ENCODE peak calls at places on chromosomes 1 and 21, in eight cellular contexts. One of them, this sample, is unnamed.

GRCh38 chr21:33028759-33029511 is 3.2 kb downstream of the OLIG2 start:
- DNase-seq in NCI-H748 treated with DMSO at 0.1 percent for 48 hours: no peak
- DNase-seq in T-helper 2 cell: no peak
- DNase-seq in HCT116: no peak
- DNase-seq in HL-60: no peak
- DNase-seq in tibial artery: no peak
- DNase-seq in mucosa of descending colon: no peak
- DNase-seq in GM10248: no peak
- DNase-seq in this sample: peak; percentile 64

GRCh38 chr1:17717595-17717994 is 37.5 kb upstream of the ACTL8 start:
- DNase-seq in HL-60: no peak
- DNase-seq in tibial artery: no peak
- DNase-seq in T-helper 2 cell: no peak
- DNase-seq in HCT116: no peak
- DNase-seq in NCI-H748 treated with DMSO at 0.1 percent for 48 hours: no peak
- DNase-seq in GM10248: no peak
- DNase-seq in mucosa of descending colon: no peak
- DNase-seq in this sample: peak; percentile 74

GRCh38 chr1:119253366-119253765 is 112.9 kb upstream of the WARS2 start:
- DNase-seq in tibial artery: no peak
- DNase-seq in mucosa of descending colon: no peak
- DNase-seq in NCI-H748 treated with DMSO at 0.1 percent for 48 hours: no peak
- DNase-seq in HCT116: no peak
- DNase-seq in HL-60: no peak
- DNase-seq in GM10248: no peak
- DNase-seq in T-helper 2 cell: no peak
- DNase-seq in this sample: no peak

GRCh38 chr1:6128276-6129081 is 51.6 kb downstream of the CHD5 start:
- DNase-seq in tibial artery: no peak
- DNase-seq in T-helper 2 cell: no peak
- DNase-seq in HCT116: no peak
- DNase-seq in HL-60: no peak
- DNase-seq in GM10248: no peak
- DNase-seq in NCI-H748 treated with DMSO at 0.1 percent for 48 hours: no peak
- DNase-seq in mucosa of descending colon: no peak
- DNase-seq in this sample: no peak

GRCh38 chr1:26354972-26355371 is 1.0 kb upstream of the CRYBG2 start:
- DNase-seq in HCT116: no peak
- DNase-seq in HL-60: no peak
- DNase-seq in GM10248: no peak
- DNase-seq in tibial artery: no peak
- DNase-seq in mucosa of descending colon: no peak
- DNase-seq in T-helper 2 cell: no peak
- DNase-seq in NCI-H748 treated with DMSO at 0.1 percent for 48 hours: no peak
- DNase-seq in this sample: no peak

GRCh38 chr1:203406446-203407045 is 55.6 kb upstream of the FMOD start:
- DNase-seq in T-helper 2 cell: no peak
- DNase-seq in mucosa of descending colon: peak; percentile 44
- DNase-seq in NCI-H748 treated with DMSO at 0.1 percent for 48 hours: no peak
- DNase-seq in HL-60: no peak
- DNase-seq in HCT116: no peak
- DNase-seq in tibial artery: peak; percentile 94
- DNase-seq in GM10248: no peak
- DNase-seq in this sample: no peak

GRCh38 chr21:15301014-15301413 is 236.2 kb upstream of the NRIP1 start:
- DNase-seq in mucosa of descending colon: no peak
- DNase-seq in GM10248: no peak
- DNase-seq in tibial artery: no peak
- DNase-seq in HCT116: no peak
- DNase-seq in T-helper 2 cell: no peak
- DNase-seq in HL-60: no peak
- DNase-seq in NCI-H748 treated with DMSO at 0.1 percent for 48 hours: no peak
- DNase-seq in this sample: no peak

GRCh38 chr1:96076589-96076988 is 645.0 kb upstream of the PTBP2 start:
- DNase-seq in T-helper 2 cell: no peak
- DNase-seq in HL-60: no peak
- DNase-seq in tibial artery: no peak
- DNase-seq in HCT116: no peak
- DNase-seq in GM10248: no peak
- DNase-seq in NCI-H748 treated with DMSO at 0.1 percent for 48 hours: no peak
- DNase-seq in mucosa of descending colon: no peak
- DNase-seq in this sample: no peak

GRCh38 chr1:202010042-202011015 is at the start of gene ELF3:
- DNase-seq in T-helper 2 cell: no peak
- DNase-seq in tibial artery: no peak
- DNase-seq in HL-60: no peak
- DNase-seq in mucosa of descending colon: peak; percentile 91
- DNase-seq in HCT116: peak; percentile 98
- DNase-seq in GM10248: peak; percentile 87
- DNase-seq in NCI-H748 treated with DMSO at 0.1 percent for 48 hours: peak; percentile 85
- DNase-seq in this sample: peak; percentile 46

GRCh38 chr1:46003315-46003714 is 129.1 kb downstream of the PIK3R3 start:
- DNase-seq in GM10248: no peak
- DNase-seq in mucosa of descending colon: no peak
- DNase-seq in tibial artery: no peak
- DNase-seq in T-helper 2 cell: no peak
- DNase-seq in HCT116: no peak
- DNase-seq in NCI-H748 treated with DMSO at 0.1 percent for 48 hours: no peak
- DNase-seq in HL-60: peak; percentile 42
- DNase-seq in this sample: no peak

GRCh38 chr1:54296666-54297065 is 96.7 kb downstream of the MRPL37 start:
- DNase-seq in HL-60: no peak
- DNase-seq in T-helper 2 cell: no peak
- DNase-seq in HCT116: no peak
- DNase-seq in tibial artery: no peak
- DNase-seq in mucosa of descending colon: no peak
- DNase-seq in GM10248: no peak
- DNase-seq in NCI-H748 treated with DMSO at 0.1 percent for 48 hours: no peak
- DNase-seq in this sample: no peak

This sample was measured in retina.